ENCODE peak calls at places on chromosome 17, in ten cellular contexts. One of them, this sample, is unnamed.

GRCh38 chr17:59361386-59361785 is 29.9 kb downstream of the YPEL2 start:
- DNase-seq in suprapubic skin: no peak
- DNase-seq in Panc1: no peak
- DNase-seq in transverse colon: no peak
- DNase-seq in GM23338: no peak
- DNase-seq in HL-60: no peak
- DNase-seq in sigmoid colon: no peak
- DNase-seq in stomach: no peak
- DNase-seq in spleen: no peak
- DNase-seq in HCT116: no peak
- DNase-seq in this sample: peak

GRCh38 chr17:70622382-70623260 is 453.3 kb downstream of the KCNJ2 start:
- DNase-seq in suprapubic skin: no peak
- DNase-seq in Panc1: no peak
- DNase-seq in transverse colon: peak
- DNase-seq in GM23338: peak
- DNase-seq in HL-60: no peak
- DNase-seq in sigmoid colon: peak
- DNase-seq in stomach: peak
- DNase-seq in spleen: no peak
- DNase-seq in HCT116: peak
- DNase-seq in this sample: peak

GRCh38 chr17:42660692-42661345 is 1.7 kb downstream of the TUBG2 start:
- DNase-seq in suprapubic skin: no peak
- DNase-seq in Panc1: no peak
- DNase-seq in transverse colon: peak
- DNase-seq in GM23338: no peak
- DNase-seq in HL-60: no peak
- DNase-seq in sigmoid colon: no peak
- DNase-seq in stomach: no peak
- DNase-seq in spleen: no peak
- DNase-seq in HCT116: no peak
- DNase-seq in this sample: peak

GRCh38 chr17:13704333-13704732 is 102.6 kb upstream of the HS3ST3A1 start:
- DNase-seq in suprapubic skin: no peak
- DNase-seq in Panc1: no peak
- DNase-seq in transverse colon: no peak
- DNase-seq in GM23338: no peak
- DNase-seq in HL-60: no peak
- DNase-seq in sigmoid colon: no peak
- DNase-seq in stomach: no peak
- DNase-seq in spleen: no peak
- DNase-seq in HCT116: no peak
- DNase-seq in this sample: no peak

GRCh38 chr17:57756941-57757340 is 11.8 kb upstream of the CCDC182 start:
- DNase-seq in suprapubic skin: no peak
- DNase-seq in Panc1: no peak
- DNase-seq in transverse colon: no peak
- DNase-seq in GM23338: no peak
- DNase-seq in HL-60: no peak
- DNase-seq in sigmoid colon: no peak
- DNase-seq in stomach: no peak
- DNase-seq in spleen: no peak
- DNase-seq in HCT116: no peak
- DNase-seq in this sample: no peak

GRCh38 chr17:48604770-48605329 is at the start of gene HOXB6:
- DNase-seq in suprapubic skin: no peak
- DNase-seq in Panc1: no peak
- DNase-seq in transverse colon: peak
- DNase-seq in GM23338: no peak
- DNase-seq in HL-60: no peak
- DNase-seq in sigmoid colon: no peak
- DNase-seq in stomach: no peak
- DNase-seq in spleen: no peak
- DNase-seq in HCT116: no peak
- DNase-seq in this sample: peak

GRCh38 chr17:3834811-3835210 is 11.2 kb downstream of the NCBP3 start:
- DNase-seq in suprapubic skin: no peak
- DNase-seq in Panc1: no peak
- DNase-seq in transverse colon: no peak
- DNase-seq in GM23338: no peak
- DNase-seq in HL-60: peak
- DNase-seq in sigmoid colon: no peak
- DNase-seq in stomach: no peak
- DNase-seq in spleen: no peak
- DNase-seq in HCT116: no peak
- DNase-seq in this sample: no peak

GRCh38 chr17:72691601-72692000 is 400.9 kb downstream of the SLC39A11 start:
- DNase-seq in suprapubic skin: no peak
- DNase-seq in Panc1: no peak
- DNase-seq in transverse colon: no peak
- DNase-seq in GM23338: no peak
- DNase-seq in HL-60: no peak
- DNase-seq in sigmoid colon: no peak
- DNase-seq in stomach: no peak
- DNase-seq in spleen: no peak
- DNase-seq in HCT116: no peak
- DNase-seq in this sample: no peak

GRCh38 chr17:81859906-81860755 is at the start of gene P4HB:
- DNase-seq in suprapubic skin: no peak
- DNase-seq in Panc1: no peak
- DNase-seq in transverse colon: peak
- DNase-seq in GM23338: no peak
- DNase-seq in HL-60: peak
- DNase-seq in sigmoid colon: no peak
- DNase-seq in stomach: no peak
- DNase-seq in spleen: peak
- DNase-seq in HCT116: no peak
- DNase-seq in this sample: peak

GRCh38 chr17:80222376-80223141 is 2.3 kb downstream of the SLC26A11 start:
- DNase-seq in suprapubic skin: no peak
- DNase-seq in Panc1: no peak
- DNase-seq in transverse colon: no peak
- DNase-seq in GM23338: no peak
- DNase-seq in HL-60: no peak
- DNase-seq in sigmoid colon: no peak
- DNase-seq in stomach: no peak
- DNase-seq in spleen: no peak
- DNase-seq in HCT116: no peak
- DNase-seq in this sample: no peak

GRCh38 chr17:16442594-16443389 is 27.4 kb downstream of the TRPV2 start:
- DNase-seq in suprapubic skin: no peak
- DNase-seq in Panc1: no peak
- DNase-seq in transverse colon: no peak
- DNase-seq in GM23338: no peak
- DNase-seq in HL-60: no peak
- DNase-seq in sigmoid colon: no peak
- DNase-seq in stomach: no peak
- DNase-seq in spleen: no peak
- DNase-seq in HCT116: no peak
- DNase-seq in this sample: no peak

GRCh38 chr17:64732336-64733006 is 70.4 kb upstream of the SMURF2 start:
- DNase-seq in suprapubic skin: no peak
- DNase-seq in Panc1: no peak
- DNase-seq in transverse colon: no peak
- DNase-seq in GM23338: no peak
- DNase-seq in HL-60: no peak
- DNase-seq in sigmoid colon: no peak
- DNase-seq in stomach: no peak
- DNase-seq in spleen: no peak
- DNase-seq in HCT116: no peak
- DNase-seq in this sample: peak

GRCh38 chr17:7740481-7741001 is 23.0 kb downstream of the DNAH2 start:
- DNase-seq in suprapubic skin: no peak
- DNase-seq in Panc1: no peak
- DNase-seq in transverse colon: peak
- DNase-seq in GM23338: no peak
- DNase-seq in HL-60: no peak
- DNase-seq in sigmoid colon: no peak
- DNase-seq in stomach: no peak
- DNase-seq in spleen: no peak
- DNase-seq in HCT116: no peak
- DNase-seq in this sample: no peak

GRCh38 chr17:39001703-39002637 is 34.8 kb upstream of the FBXO47 start:
- DNase-seq in suprapubic skin: peak
- DNase-seq in Panc1: no peak
- DNase-seq in transverse colon: peak
- DNase-seq in GM23338: peak
- DNase-seq in HL-60: peak
- DNase-seq in sigmoid colon: peak
- DNase-seq in stomach: peak
- DNase-seq in spleen: peak
- DNase-seq in HCT116: no peak
- DNase-seq in this sample: peak
- TF ChIP-seq CTCF in suprapubic skin: no peak
- TF ChIP-seq CTCF in Panc1: no peak
- TF ChIP-seq CTCF in transverse colon: no peak
- TF ChIP-seq CTCF in GM23338: no peak
- TF ChIP-seq CTCF in HL-60: no peak
- TF ChIP-seq CTCF in sigmoid colon: no peak
- TF ChIP-seq CTCF in stomach: no peak
- TF ChIP-seq CTCF in spleen: no peak
- TF ChIP-seq CTCF in HCT116: no peak
- TF ChIP-seq CTCF in this sample: no peak

GRCh38 chr17:50027639-50028206 is 28.2 kb upstream of the ITGA3 start:
- DNase-seq in suprapubic skin: no peak
- DNase-seq in Panc1: no peak
- DNase-seq in transverse colon: peak
- DNase-seq in GM23338: peak
- DNase-seq in HL-60: no peak
- DNase-seq in sigmoid colon: peak
- DNase-seq in stomach: peak
- DNase-seq in spleen: no peak
- DNase-seq in HCT116: peak
- DNase-seq in this sample: peak
- TF ChIP-seq POLR2AphosphoS5 in suprapubic skin: no peak
- TF ChIP-seq POLR2AphosphoS5 in Panc1: no peak
- TF ChIP-seq POLR2AphosphoS5 in transverse colon: no peak
- TF ChIP-seq POLR2AphosphoS5 in GM23338: no peak
- TF ChIP-seq POLR2AphosphoS5 in HL-60: no peak
- TF ChIP-seq POLR2AphosphoS5 in sigmoid colon: no peak
- TF ChIP-seq POLR2AphosphoS5 in stomach: no peak
- TF ChIP-seq POLR2AphosphoS5 in spleen: peak
- TF ChIP-seq POLR2AphosphoS5 in HCT116: peak
- TF ChIP-seq POLR2AphosphoS5 in this sample: peak

GRCh38 chr17:17781591-17782424 is 55.0 kb downstream of the SREBF1 start:
- DNase-seq in suprapubic skin: no peak
- DNase-seq in Panc1: no peak
- DNase-seq in transverse colon: peak
- DNase-seq in GM23338: peak
- DNase-seq in HL-60: no peak
- DNase-seq in sigmoid colon: peak
- DNase-seq in stomach: peak
- DNase-seq in spleen: no peak
- DNase-seq in HCT116: no peak
- DNase-seq in this sample: peak

GRCh38 chr17:17782425-17783120 is 54.2 kb downstream of the SREBF1 start:
- DNase-seq in suprapubic skin: no peak
- DNase-seq in Panc1: no peak
- DNase-seq in transverse colon: no peak
- DNase-seq in GM23338: peak
- DNase-seq in HL-60: no peak
- DNase-seq in sigmoid colon: no peak
- DNase-seq in stomach: peak
- DNase-seq in spleen: no peak
- DNase-seq in HCT116: no peak
- DNase-seq in this sample: no peak

GRCh38 chr17:17783121-17783824 is 53.5 kb downstream of the SREBF1 start:
- DNase-seq in suprapubic skin: no peak
- DNase-seq in Panc1: no peak
- DNase-seq in transverse colon: peak
- DNase-seq in GM23338: peak
- DNase-seq in HL-60: no peak
- DNase-seq in sigmoid colon: no peak
- DNase-seq in stomach: peak
- DNase-seq in spleen: peak
- DNase-seq in HCT116: no peak
- DNase-seq in this sample: peak

GRCh38 chr17:17779015-17779611 is 57.7 kb downstream of the SREBF1 start:
- DNase-seq in suprapubic skin: no peak
- DNase-seq in Panc1: no peak
- DNase-seq in transverse colon: no peak
- DNase-seq in GM23338: no peak
- DNase-seq in HL-60: no peak
- DNase-seq in sigmoid colon: no peak
- DNase-seq in stomach: no peak
- DNase-seq in spleen: no peak
- DNase-seq in HCT116: no peak
- DNase-seq in this sample: no peak

GRCh38 chr17:17780941-17781590 is 55.7 kb downstream of the SREBF1 start:
- DNase-seq in suprapubic skin: no peak
- DNase-seq in Panc1: no peak
- DNase-seq in transverse colon: peak
- DNase-seq in GM23338: peak
- DNase-seq in HL-60: no peak
- DNase-seq in sigmoid colon: peak
- DNase-seq in stomach: peak
- DNase-seq in spleen: no peak
- DNase-seq in HCT116: no peak
- DNase-seq in this sample: peak
- TF ChIP-seq CTCF in suprapubic skin: peak
- TF ChIP-seq CTCF in Panc1: peak
- TF ChIP-seq CTCF in transverse colon: no peak
- TF ChIP-seq CTCF in GM23338: peak
- TF ChIP-seq CTCF in HL-60: no peak
- TF ChIP-seq CTCF in sigmoid colon: peak
- TF ChIP-seq CTCF in stomach: peak
- TF ChIP-seq CTCF in spleen: no peak
- TF ChIP-seq CTCF in HCT116: no peak
- TF ChIP-seq CTCF in this sample: no peak

GRCh38 chr17:30586818-30587595 is 109.8 kb downstream of the GOSR1 start:
- DNase-seq in suprapubic skin: no peak
- DNase-seq in Panc1: no peak
- DNase-seq in transverse colon: no peak
- DNase-seq in GM23338: no peak
- DNase-seq in HL-60: peak
- DNase-seq in sigmoid colon: no peak
- DNase-seq in stomach: no peak
- DNase-seq in spleen: no peak
- DNase-seq in HCT116: no peak
- DNase-seq in this sample: peak

GRCh38 chr17:30589431-30589830 is 112.2 kb downstream of the GOSR1 start:
- DNase-seq in suprapubic skin: no peak
- DNase-seq in Panc1: no peak
- DNase-seq in transverse colon: no peak
- DNase-seq in GM23338: no peak
- DNase-seq in HL-60: no peak
- DNase-seq in sigmoid colon: no peak
- DNase-seq in stomach: no peak
- DNase-seq in spleen: no peak
- DNase-seq in HCT116: no peak
- DNase-seq in this sample: no peak

GRCh38 chr17:30584810-30585209 is 107.6 kb downstream of the GOSR1 start:
- DNase-seq in suprapubic skin: no peak
- DNase-seq in Panc1: no peak
- DNase-seq in transverse colon: no peak
- DNase-seq in GM23338: no peak
- DNase-seq in HL-60: no peak
- DNase-seq in sigmoid colon: no peak
- DNase-seq in stomach: no peak
- DNase-seq in spleen: no peak
- DNase-seq in HCT116: no peak
- DNase-seq in this sample: no peak

GRCh38 chr17:30590086-30590485 is 112.9 kb downstream of the GOSR1 start:
- DNase-seq in suprapubic skin: no peak
- DNase-seq in Panc1: no peak
- DNase-seq in transverse colon: no peak
- DNase-seq in GM23338: no peak
- DNase-seq in HL-60: no peak
- DNase-seq in sigmoid colon: no peak
- DNase-seq in stomach: no peak
- DNase-seq in spleen: no peak
- DNase-seq in HCT116: no peak
- DNase-seq in this sample: peak

GRCh38 chr17:30588798-30589247 is 111.6 kb downstream of the GOSR1 start:
- DNase-seq in suprapubic skin: no peak
- DNase-seq in Panc1: no peak
- DNase-seq in transverse colon: no peak
- DNase-seq in GM23338: no peak
- DNase-seq in HL-60: no peak
- DNase-seq in sigmoid colon: no peak
- DNase-seq in stomach: no peak
- DNase-seq in spleen: no peak
- DNase-seq in HCT116: no peak
- DNase-seq in this sample: no peak
- TF ChIP-seq POLR2AphosphoS5 in suprapubic skin: no peak
- TF ChIP-seq POLR2AphosphoS5 in Panc1: no peak
- TF ChIP-seq POLR2AphosphoS5 in transverse colon: no peak
- TF ChIP-seq POLR2AphosphoS5 in GM23338: no peak
- TF ChIP-seq POLR2AphosphoS5 in HL-60: no peak
- TF ChIP-seq POLR2AphosphoS5 in sigmoid colon: no peak
- TF ChIP-seq POLR2AphosphoS5 in stomach: no peak
- TF ChIP-seq POLR2AphosphoS5 in spleen: no peak
- TF ChIP-seq POLR2AphosphoS5 in HCT116: no peak
- TF ChIP-seq POLR2AphosphoS5 in this sample: no peak

This sample was measured in endothelial cell of umbilical vein.